ENCODE peak calls at places on chromosomes 5 and 9, in four cellular contexts. N is GM23248, G is head of caudate nucleus, D is HEK293T. K is an unnamed sample.

GRCh38 chr9:123825337-123825736 is 104.6 kb downstream of the DENND1A start:
- DNase-seq in N (peak), G (no peak), D (peak), K (no peak)

GRCh38 chr5:74641014-74641777 is 668 bp upstream of the ENC1 start:
- DNase-seq in N (peak), G (peak), D (peak), K (peak)

GRCh38 chr9:136847065-136847826 is 2.0 kb upstream of the PHPT1 start:
- DNase-seq in N (peak), G (no peak), D (peak), K (no peak)

GRCh38 chr5:72234265-72234700 is 85.8 kb downstream of the MRPS27 start:
- DNase-seq in N (peak), G (no peak), D (no peak), K (no peak)

GRCh38 chr5:11062379-11062778 is 301.3 kb upstream of the DAP start:
- DNase-seq in N (no peak), G (no peak), D (no peak), K (no peak)

GRCh38 chr5:67310169-67310568 is 113.6 kb upstream of the CD180 start:
- DNase-seq in N (no peak), G (no peak), D (no peak), K (no peak)

GRCh38 chr5:107671742-107672211 is 1.0 kb upstream of the EFNA5 start:
- DNase-seq in N (peak), G (no peak), D (peak), K (no peak)

GRCh38 chr9:135324329-135324728 is 155.3 kb upstream of the PPP1R26 start:
- DNase-seq in N (no peak), G (no peak), D (no peak), K (no peak)

GRCh38 chr5:160567031-160567705 is 145.5 kb downstream of the PTTG1 start:
- DNase-seq in N (no peak), G (no peak), D (no peak), K (no peak)

GRCh38 chr9:127099664-127100063 is 22.8 kb downstream of the ANGPTL2 start:
- DNase-seq in N (no peak), G (no peak), D (no peak), K (no peak)

GRCh38 chr9:75086443-75087278 is 1.3 kb downstream of the NMRK1 start:
- DNase-seq in N (peak), G (no peak), D (no peak), K (no peak)

GRCh38 chr5:96633820-96634219 is 28.4 kb upstream of the CAST start:
- DNase-seq in N (no peak), G (no peak), D (no peak), K (no peak)

GRCh38 chr5:141343242-141343952 is at the start of gene PCDHGA3:
- DNase-seq in N (peak), G (no peak), D (no peak), K (no peak)

GRCh38 chr5:9479361-9479760 is 66.5 kb downstream of the SEMA5A start:
- DNase-seq in N (peak), G (no peak), D (no peak), K (no peak)

GRCh38 chr5:52864884-52865283 is 77.2 kb downstream of the ITGA1 start:
- DNase-seq in N (no peak), G (no peak), D (no peak), K (no peak)

GRCh38 chr5:169668732-169669131 is 31.7 kb downstream of the DOCK2 start:
- DNase-seq in N (no peak), G (no peak), D (no peak), K (no peak)

GRCh38 chr9:95272830-95273229 is 44.7 kb downstream of the FANCC start:
- DNase-seq in N (no peak), G (no peak), D (no peak), K (no peak)